ENCODE peak calls at places on chromosome 17, in eight cellular contexts. S is fibroblast of the conjunctiva; P is stimulated activated CD8-positive, alpha-beta memory T cell treated with anti-CD3 and anti-CD28 coated beads, Interleukin-4, amount 100 ng/mL, for 48 hours; L is stimulated activated naive B cell treated with anti-CD40 and anti-IgM and Interleukin-4, amounts not matched to agents 10 μg/mL and 1 μg/mL and 100 μg/mL, for 72 hours; Q is brain microvascular endothelial cell; U is posterior vena cava; B is T follicular helper cell; J is HFFc6. Y is an unnamed sample.

GRCh38 chr17:78491236-78492115 is 85.7 kb downstream of the DNAH17 start:
- DNase-seq in S (no peak), P (no peak), L (no peak), Q (no peak), U (no peak), B (no peak), J (no peak), Y (no peak)

GRCh38 chr17:2545393-2545792 is 33.7 kb upstream of the METTL16 start:
- DNase-seq in S (no peak), P (no peak), L (no peak), Q (no peak), U (no peak), B (no peak), J (no peak), Y (no peak)

GRCh38 chr17:67602974-67603373 is 114.8 kb upstream of the NOL11 start:
- DNase-seq in S (peak), P (peak), L (peak), Q (peak), U (no peak), B (peak), J (peak), Y (no peak)

GRCh38 chr17:55540414-55541091 is 29.3 kb upstream of the SMIM36 start:
- DNase-seq in S (peak), P (no peak), L (no peak), Q (peak), U (no peak), B (no peak), J (peak), Y (peak)

GRCh38 chr17:40846515-40847155 is 20.4 kb downstream of the KRT12 start:
- DNase-seq in S (no peak), P (no peak), L (no peak), Q (no peak), U (no peak), B (no peak), J (no peak), Y (no peak)

GRCh38 chr17:76737676-76738467 is at the start of gene MFSD11:
- DNase-seq in S (peak), P (peak), L (peak), Q (peak), U (peak), B (peak), J (peak), Y (peak)

GRCh38 chr17:45382226-45382625 is 50.4 kb downstream of the ARHGAP27 start:
- DNase-seq in S (no peak), P (no peak), L (no peak), Q (no peak), U (no peak), B (no peak), J (no peak), Y (no peak)

GRCh38 chr17:28041844-28042656 is 427 bp upstream of the NLK start:
- DNase-seq in S (no peak), P (no peak), L (no peak), Q (no peak), U (no peak), B (no peak), J (no peak), Y (no peak)

GRCh38 chr17:64599187-64599676 is 62.9 kb downstream of the SMURF2 start:
- DNase-seq in S (no peak), P (peak), L (peak), Q (no peak), U (no peak), B (peak), J (no peak), Y (no peak)

GRCh38 chr17:45410144-45411091 is 22.3 kb downstream of the ARHGAP27 start:
- DNase-seq in S (no peak), P (peak), L (no peak), Q (no peak), U (no peak), B (peak), J (no peak), Y (no peak)

GRCh38 chr17:9050801-9051401 is 29.6 kb downstream of the NTN1 start:
- DNase-seq in S (no peak), P (no peak), L (no peak), Q (no peak), U (peak), B (no peak), J (no peak), Y (no peak)

GRCh38 chr17:75476274-75476673 is 19.8 kb downstream of the TMEM94 start:
- DNase-seq in S (no peak), P (no peak), L (no peak), Q (peak), U (no peak), B (no peak), J (no peak), Y (peak)

Y was measured in stromal cell of bone marrow.